ENCODE peak calls at places on chromosomes 13 and 19, in six cellular contexts. O is mesenchymal stem cell, L is neuronal stem cell, F is IMR-90, Y is H1, R is trophoblast cell. J is an unnamed sample. For H3K79me1, the result is how much of the 10 kb centered on the place peaks cover.

GRCh38 chr19:1833540-1833939 is 14.7 kb downstream of the REXO1 start:
- DNase-seq in O (no peak), L (no peak), F (no peak), Y (no peak), R (no peak), J (no peak)

GRCh38 chr19:28244966-28245365 is 968.0 kb downstream of the UQCRFS1 start:
- DNase-seq in O (no peak), L (no peak), F (no peak), Y (no peak), R (no peak), J (no peak)

GRCh38 chr13:21435710-21436151 is 23.4 kb downstream of the ZDHHC20 start:
- DNase-seq in O (peak), L (no peak), F (peak), Y (no peak), R (peak), J (no peak)

GRCh38 chr13:47250141-47250540 is 353.3 kb upstream of the HTR2A start:
- DNase-seq in O (no peak), L (no peak), F (peak), Y (no peak), R (no peak), J (no peak)

GRCh38 chr13:46521921-46522691 is 30.9 kb upstream of the LRCH1 start:
- DNase-seq in O (no peak), L (no peak), F (no peak), Y (no peak), R (no peak), J (no peak)

GRCh38 chr19:11418518-11419506 is at the start of gene RGL3:
- DNase-seq in O (no peak), L (no peak), F (no peak), Y (peak), R (peak), J (peak)

GRCh38 chr19:44356383-44357111 is at the start of gene ZNF112:
- DNase-seq in O (peak), L (peak), F (peak), Y (peak), R (peak), J (peak)

GRCh38 chr13:112450118-112450517 is 74.0 kb downstream of the SPACA7 start:
- DNase-seq in O (no peak), L (no peak), F (no peak), Y (no peak), R (no peak), J (no peak)

GRCh38 chr13:20505405-20506366 is 20.0 kb downstream of the CRYL1 start:
- DNase-seq in O (no peak), L (no peak), F (no peak), Y (no peak), R (no peak), J (no peak)

GRCh38 chr19:12656899-12657571 is 9.5 kb downstream of the MAN2B1 start:
- DNase-seq in O (no peak), L (no peak), F (no peak), Y (peak), R (no peak), J (peak)

GRCh38 chr13:31031482-31031881 is 99.0 kb downstream of the TEX26 start:
- DNase-seq in O (no peak), L (no peak), F (no peak), Y (no peak), R (no peak), J (no peak)

GRCh38 chr19:12543855-12544254 is 7.4 kb downstream of the ZNF564 start:
- DNase-seq in O (no peak), L (no peak), F (no peak), Y (no peak), R (peak), J (no peak)

GRCh38 chr19:17560205-17560595 is 4.8 kb downstream of the COLGALT1 start:
- DNase-seq in O (peak), L (no peak), F (peak), Y (no peak), R (peak), J (no peak)

GRCh38 chr13:49213997-49214916 is 5.9 kb upstream of the MLNR start:
- DNase-seq in O (no peak), L (no peak), F (no peak), Y (no peak), R (no peak), J (no peak)

GRCh38 chr13:29868581-29868980 is 18.2 kb upstream of the UBL3 start:
- DNase-seq in O (no peak), L (no peak), F (no peak), Y (no peak), R (no peak), J (no peak)

GRCh38 chr19:39448271-39448670 is 2.9 kb downstream of the SUPT5H start:
- DNase-seq in O (peak), L (no peak), F (peak), Y (no peak), R (no peak), J (no peak)

GRCh38 chr19:3612901-3613741 is 6.4 kb upstream of the TBXA2R start:
- DNase-seq in O (no peak), L (no peak), F (no peak), Y (peak), R (no peak), J (peak)

GRCh38 chr13:106378263-106378662 is 157.2 kb downstream of the EFNB2 start:
- DNase-seq in O (no peak), L (no peak), F (no peak), Y (no peak), R (no peak), J (no peak)

GRCh38 chr13:37357548-37357947 is 241.0 kb downstream of the POSTN start:
- DNase-seq in O (no peak), L (no peak), F (peak), Y (no peak), R (no peak), J (no peak)

GRCh38 chr19:18112989-18113478 is 15.5 kb downstream of the MAST3 start:
- DNase-seq in O (peak), L (peak), F (peak), Y (peak), R (peak), J (peak)

GRCh38 chr13:110593430-110594130 is 21.8 kb upstream of the NAXD start:
- DNase-seq in O (peak), L (no peak), F (peak), Y (no peak), R (no peak), J (no peak)

GRCh38 chr19:5963855-5964254 is 14.1 kb downstream of the RANBP3 start:
- DNase-seq in O (no peak), L (no peak), F (no peak), Y (no peak), R (no peak), J (no peak)
- H3K79me1 ChIP-seq in O (under half), L (under half), F (half or more), Y (half or more), R (under half), J (under half)

GRCh38 chr19:48954595-48955307 is at the start of gene BAX:
- DNase-seq in O (peak), L (peak), F (peak), Y (peak), R (peak), J (peak)
- H4K91ac ChIP-seq in O (peak), L (no peak), F (peak), Y (peak), R (peak), J (no peak)

GRCh38 chr19:24029941-24030636 is 56.9 kb upstream of the ZNF254 start:
- DNase-seq in O (no peak), L (no peak), F (no peak), Y (no peak), R (no peak), J (peak)

GRCh38 chr19:24033308-24033961 is 53.6 kb upstream of the ZNF254 start:
- DNase-seq in O (peak), L (peak), F (peak), Y (peak), R (peak), J (peak)

GRCh38 chr19:24032651-24033050 is 54.3 kb upstream of the ZNF254 start:
- DNase-seq in O (no peak), L (no peak), F (no peak), Y (no peak), R (no peak), J (no peak)

GRCh38 chr19:24033962-24034342 is 53.0 kb upstream of the ZNF254 start:
- DNase-seq in O (peak), L (peak), F (peak), Y (no peak), R (peak), J (no peak)
- H4K8ac ChIP-seq in O (peak), L (no peak), F (peak), Y (peak), R (peak), J (no peak)

DNA sequence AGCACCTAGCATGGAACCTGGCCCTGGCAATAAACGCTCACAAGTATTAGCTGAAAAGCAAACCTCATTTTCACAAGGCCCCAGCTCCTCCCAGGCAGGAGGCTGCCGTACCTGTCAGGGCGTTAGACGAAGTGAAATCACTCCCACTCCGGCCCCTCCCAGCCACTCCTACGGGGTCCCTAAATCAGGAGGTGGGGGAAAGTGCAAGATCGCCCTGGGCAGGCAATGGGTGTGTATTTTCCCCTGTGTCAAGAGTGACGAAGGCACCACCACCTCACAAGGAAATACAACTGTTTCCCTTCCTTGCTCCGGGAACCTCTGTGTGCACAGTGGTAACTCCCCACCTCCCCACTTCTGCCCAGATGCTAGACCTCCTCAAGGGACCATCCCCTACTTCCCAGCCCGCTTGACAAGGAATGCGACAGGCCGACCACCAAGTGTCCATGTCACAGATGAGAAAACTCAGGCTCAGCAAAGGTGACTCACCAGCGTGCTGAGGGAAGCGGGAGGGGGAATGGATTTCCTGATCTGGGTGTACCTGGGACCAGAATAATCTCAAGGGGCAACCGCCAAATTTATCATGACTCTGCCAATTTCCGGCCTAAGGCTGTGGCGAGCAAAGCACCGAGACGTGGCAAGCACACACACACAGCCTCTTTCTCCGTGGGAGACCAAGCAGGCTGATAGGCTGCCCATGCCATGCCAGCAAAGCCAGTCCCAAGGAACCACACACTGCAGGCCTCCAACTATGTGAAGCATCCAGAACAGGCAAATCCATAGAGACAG is 7.3 kb downstream of the PPP6R1 start:
- DNase-seq in O (peak), L (no peak), F (peak), Y (no peak), R (no peak), J (no peak)
- H3K79me1 ChIP-seq in O (under half), L (under half), F (half or more), Y (under half), R (under half), J (under half)

DNA sequence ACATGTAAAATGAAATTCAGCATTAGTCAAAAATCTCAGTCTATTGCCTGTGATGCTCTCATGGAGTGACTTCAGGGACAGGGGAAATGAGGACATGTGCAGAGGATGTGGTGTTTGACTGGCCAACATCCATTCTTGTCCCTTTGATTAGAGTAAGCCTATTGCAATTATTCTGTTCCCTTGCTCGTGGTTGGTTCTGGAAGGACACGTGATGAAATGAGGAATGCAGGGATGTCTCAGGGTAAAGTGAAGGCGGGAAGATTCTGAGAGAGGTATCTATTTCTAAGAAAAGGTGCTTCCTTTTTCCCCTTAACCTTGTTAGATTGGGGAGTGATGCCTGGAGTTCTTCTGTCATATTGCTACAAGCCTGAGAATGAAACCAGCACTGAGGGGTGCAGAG is 37.1 kb upstream of the CNMD start:
- DNase-seq in O (no peak), L (no peak), F (no peak), Y (no peak), R (no peak), J (no peak)
- H4K91ac ChIP-seq in O (no peak), L (no peak), F (no peak), Y (no peak), R (no peak), J (no peak)

GRCh38 chr13:63337041-63337440 is 1921.4 kb upstream of the PCDH20 start:
- DNase-seq in O (no peak), L (no peak), F (no peak), Y (no peak), R (no peak), J (no peak)
- H4K8ac ChIP-seq in O (no peak), L (no peak), F (no peak), Y (no peak), R (no peak), J (no peak)

DNA sequence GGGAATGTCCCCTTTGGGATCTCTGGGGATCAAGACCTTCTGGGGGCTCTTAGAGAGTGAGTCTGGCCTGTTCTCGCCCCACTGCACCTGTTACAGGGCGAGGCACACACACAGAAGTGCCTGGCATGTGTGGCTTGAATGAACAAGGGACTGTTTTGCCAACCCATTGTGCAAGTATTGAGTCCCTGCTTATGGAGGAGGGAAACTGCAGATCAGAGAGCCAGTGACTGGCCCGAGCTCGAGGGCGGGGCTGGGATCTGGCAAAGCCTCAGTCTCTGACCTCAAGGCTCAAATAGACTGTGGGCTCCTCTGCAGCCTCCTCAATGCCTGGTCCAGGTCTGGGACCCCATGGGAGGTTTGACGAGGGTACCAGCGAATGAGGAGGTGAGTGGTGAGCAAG is 5.5 kb downstream of the RAVER1 start:
- DNase-seq in O (no peak), L (no peak), F (no peak), Y (no peak), R (no peak), J (no peak)
- H3K79me1 ChIP-seq in O (under half), L (under half), F (half or more), Y (under half), R (under half), J (under half)

GRCh38 chr19:50357178-50358100 is 8.0 kb downstream of the NAPSA start:
- DNase-seq in O (peak), L (peak), F (peak), Y (peak), R (peak), J (peak)
- H4K91ac ChIP-seq in O (no peak), L (no peak), F (peak), Y (no peak), R (no peak), J (no peak)

DNA sequence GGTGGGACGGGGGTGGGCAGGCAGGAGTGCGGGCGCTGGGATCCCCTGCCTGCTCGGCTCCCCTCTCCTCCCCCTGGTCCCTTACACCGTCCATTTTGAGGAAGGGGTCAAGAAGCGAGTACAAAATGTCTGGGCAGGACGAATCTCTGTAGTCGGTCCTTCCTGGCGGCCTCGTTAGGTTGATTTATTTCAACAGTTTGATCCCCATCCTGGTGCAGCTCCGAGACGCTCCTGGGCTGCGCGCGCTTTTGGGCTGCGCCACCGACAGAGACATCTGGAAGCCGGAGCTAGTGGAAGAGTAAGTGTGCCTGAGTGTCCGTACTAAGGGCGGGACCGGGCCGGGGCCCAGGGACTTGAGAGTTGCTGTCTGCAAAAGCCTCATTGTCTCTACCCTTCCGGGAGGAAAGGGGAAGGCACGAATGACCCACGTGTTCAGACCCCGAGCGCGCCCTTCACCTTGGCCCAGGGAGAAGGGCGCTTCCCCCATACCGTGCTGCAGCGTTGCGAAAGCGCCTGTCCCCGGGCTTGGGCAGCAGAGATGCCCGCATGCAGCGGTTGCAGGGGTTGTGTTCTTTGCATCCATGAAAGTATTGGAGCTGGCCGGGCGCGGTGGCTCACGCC is 1.8 kb downstream of the ZNF114 start:
- DNase-seq in O (peak), L (peak), F (peak), Y (peak), R (peak), J (peak)
- H4K8ac ChIP-seq in O (no peak), L (no peak), F (peak), Y (peak), R (peak), J (no peak)

GRCh38 chr13:39369161-39369890 is 233.7 kb downstream of the LHFPL6 start:
- DNase-seq in O (no peak), L (no peak), F (no peak), Y (no peak), R (no peak), J (no peak)
- H3K79me1 ChIP-seq in O (under half), L (under half), F (under half), Y (under half), R (under half), J (under half)

J was measured in H9.